ENCODE peak calls at places on chromosome 21, in four cellular contexts. N is anterior cingulate cortex, Z is tibial artery, R is T1000. I is an unnamed sample.

GRCh38 chr21:45539796-45540600 is 2.2 kb downstream of the SLC19A1 start:
- DNase-seq in N (no peak), Z (peak; percentile 62), R (no peak), I (no peak)

GRCh38 chr21:37878946-37879660 is 37.2 kb downstream of the KCNJ6 start:
- DNase-seq in N (no peak), Z (no peak), R (peak; percentile 41), I (no peak)

GRCh38 chr21:21159253-21159899 is 161.2 kb downstream of the NCAM2 start:
- DNase-seq in N (no peak), Z (no peak), R (no peak), I (no peak)

GRCh38 chr21:29243188-29243587 is 55.5 kb upstream of the BACH1 start:
- DNase-seq in N (no peak), Z (no peak), R (no peak), I (no peak)

GRCh38 chr21:34510148-34511142 is 1.6 kb downstream of the KCNE1 start:
- DNase-seq in N (no peak), Z (peak; percentile 86), R (no peak), I (peak; percentile 15)

GRCh38 chr21:37208056-37208705 is 59.0 kb downstream of the VPS26C start:
- DNase-seq in N (peak; percentile 58), Z (peak; percentile 91), R (no peak), I (peak; percentile 71)

GRCh38 chr21:46646541-46647154 is 11.2 kb downstream of the PRMT2 start:
- DNase-seq in N (no peak), Z (no peak), R (no peak), I (no peak)

GRCh38 chr21:26826801-26827200 is 18.4 kb downstream of the ADAMTS1 start:
- DNase-seq in N (no peak), Z (no peak), R (no peak), I (no peak)

GRCh38 chr21:44761011-44761729 is 40.5 kb downstream of the UBE2G2 start:
- DNase-seq in N (no peak), Z (peak; percentile 38), R (no peak), I (no peak)

GRCh38 chr21:32392299-32392879 is 423 bp downstream of the URB1 start:
- DNase-seq in N (no peak), Z (no peak), R (no peak), I (no peak)

GRCh38 chr21:33327326-33327725 is 2.6 kb downstream of the IFNAR1 start:
- DNase-seq in N (no peak), Z (no peak), R (no peak), I (no peak)

GRCh38 chr21:24163539-24163938 is 1443.7 kb downstream of the MRPL39 start:
- DNase-seq in N (no peak), Z (no peak), R (no peak), I (no peak)

GRCh38 chr21:45457832-45458172 is 52.8 kb downstream of the COL18A1 start:
- DNase-seq in N (no peak), Z (no peak), R (no peak), I (no peak)

GRCh38 chr21:14541840-14542495 is 4.1 kb downstream of the SAMSN1 start:
- DNase-seq in N (no peak), Z (no peak), R (no peak), I (no peak)

GRCh38 chr21:45970674-45971486 is 10.7 kb upstream of the COL6A1 start:
- DNase-seq in N (no peak), Z (peak; percentile 78), R (peak; percentile 38), I (no peak)

GRCh38 chr21:25964009-25964408 is 206.6 kb downstream of the APP start:
- DNase-seq in N (no peak), Z (no peak), R (no peak), I (no peak)

GRCh38 chr21:46092811-46093667 is 4.9 kb upstream of the COL6A2 start:
- DNase-seq in N (no peak), Z (no peak), R (no peak), I (no peak)

GRCh38 chr21:35578350-35578782 is 482.0 kb downstream of the SETD4 start:
- DNase-seq in N (no peak), Z (no peak), R (peak; percentile 30), I (no peak)

GRCh38 chr21:34722684-34723300 is 54.0 kb downstream of the CLIC6 start:
- DNase-seq in N (no peak), Z (no peak), R (no peak), I (no peak)

GRCh38 chr21:27561116-27561515 is 594.2 kb upstream of the ADAMTS5 start:
- DNase-seq in N (no peak), Z (peak; percentile 74), R (no peak), I (no peak)

GRCh38 chr21:25912402-25912746 is 177.6 kb downstream of the GABPA start:
- DNase-seq in N (no peak), Z (no peak), R (no peak), I (no peak)

GRCh38 chr21:42258150-42258884 is 39.4 kb downstream of the ABCG1 start:
- DNase-seq in N (no peak), Z (peak; percentile 76), R (no peak), I (peak; percentile 45)

GRCh38 chr21:23488245-23488644 is 2119.0 kb downstream of the MRPL39 start:
- DNase-seq in N (no peak), Z (no peak), R (no peak), I (no peak)

GRCh38 chr21:34886554-34887385 is 162.3 kb downstream of the RUNX1 start:
- DNase-seq in N (no peak), Z (no peak), R (no peak), I (no peak)

GRCh38 chr21:34986561-34987533 is 62.3 kb downstream of the RUNX1 start:
- DNase-seq in N (no peak), Z (no peak), R (peak; percentile 35), I (no peak)

GRCh38 chr21:32803651-32804050 is 32.1 kb upstream of the PAXBP1 start:
- DNase-seq in N (no peak), Z (no peak), R (no peak), I (no peak)

GRCh38 chr21:38322551-38322950 is 65.8 kb downstream of the KCNJ15 start:
- DNase-seq in N (no peak), Z (no peak), R (no peak), I (no peak)

GRCh38 chr21:45130324-45130774 is 56.0 kb downstream of the ADARB1 start:
- DNase-seq in N (no peak), Z (peak; percentile 81), R (no peak), I (no peak)